ENCODE peak calls at places on chromosomes 6 and 20, in six cellular contexts. One of them, this sample, is unnamed.
A peak's percentile ranks its signal among the peaks of the same experiment; 100 is the strongest.

GRCh38 chr6:55388161-55388560 is 60.9 kb downstream of the GFRAL start:
- DNase-seq in Peyer's patch: no peak
- DNase-seq in breast epithelium: no peak
- DNase-seq in body of pancreas: no peak
- DNase-seq in stomach: no peak
- DNase-seq in Panc1: no peak
- DNase-seq in this sample: no peak

GRCh38 chr6:17311595-17312311 is 30.6 kb downstream of the RBM24 start:
- DNase-seq in breast epithelium: no peak
- DNase-seq in stomach: no peak
- DNase-seq in Panc1: peak; percentile 17
- DNase-seq in body of pancreas: peak; percentile 6
- DNase-seq in Peyer's patch: no peak
- DNase-seq in this sample: peak; percentile 94

GRCh38 chr6:26128013-26128771 is 41.0 kb downstream of the HFE start:
- DNase-seq in Peyer's patch: no peak
- DNase-seq in Panc1: no peak
- DNase-seq in stomach: no peak
- DNase-seq in body of pancreas: no peak
- DNase-seq in breast epithelium: no peak
- DNase-seq in this sample: no peak

GRCh38 chr6:2748183-2748582 is 2.5 kb downstream of the MYLK4 start:
- DNase-seq in Panc1: no peak
- DNase-seq in breast epithelium: no peak
- DNase-seq in body of pancreas: no peak
- DNase-seq in Peyer's patch: no peak
- DNase-seq in stomach: no peak
- DNase-seq in this sample: no peak

GRCh38 chr6:12890171-12890790 is 173.7 kb downstream of the PHACTR1 start:
- DNase-seq in body of pancreas: no peak
- DNase-seq in Panc1: no peak
- DNase-seq in Peyer's patch: no peak
- DNase-seq in stomach: no peak
- DNase-seq in breast epithelium: no peak
- DNase-seq in this sample: peak; percentile 18

GRCh38 chr20:46828471-46828870 is 66.2 kb upstream of the EYA2 start:
- DNase-seq in stomach: no peak
- DNase-seq in Panc1: no peak
- DNase-seq in body of pancreas: no peak
- DNase-seq in Peyer's patch: no peak
- DNase-seq in breast epithelium: no peak
- DNase-seq in this sample: no peak

GRCh38 chr20:24503352-24503931 is 34.0 kb downstream of the SYNDIG1 start:
- DNase-seq in Panc1: no peak
- DNase-seq in stomach: no peak
- DNase-seq in body of pancreas: no peak
- DNase-seq in breast epithelium: no peak
- DNase-seq in Peyer's patch: no peak
- DNase-seq in this sample: no peak

GRCh38 chr20:59305898-59306640 is 5.7 kb downstream of the EDN3 start:
- DNase-seq in breast epithelium: no peak
- DNase-seq in Panc1: no peak
- DNase-seq in Peyer's patch: no peak
- DNase-seq in body of pancreas: no peak
- DNase-seq in stomach: no peak
- DNase-seq in this sample: no peak

GRCh38 chr20:8151371-8151770 is 19.3 kb downstream of the PLCB1 start:
- DNase-seq in Peyer's patch: no peak
- DNase-seq in breast epithelium: no peak
- DNase-seq in Panc1: no peak
- DNase-seq in stomach: no peak
- DNase-seq in body of pancreas: no peak
- DNase-seq in this sample: no peak

GRCh38 chr6:116278853-116279231 is 888 bp downstream of the TSPYL1 start:
- DNase-seq in breast epithelium: no peak
- DNase-seq in body of pancreas: peak; percentile 73
- DNase-seq in Panc1: no peak
- DNase-seq in stomach: no peak
- DNase-seq in Peyer's patch: peak; percentile 44
- DNase-seq in this sample: no peak

GRCh38 chr6:126607281-126607680 is 267.4 kb downstream of the CENPW start:
- DNase-seq in body of pancreas: no peak
- DNase-seq in breast epithelium: no peak
- DNase-seq in Panc1: no peak
- DNase-seq in Peyer's patch: no peak
- DNase-seq in stomach: no peak
- DNase-seq in this sample: no peak

GRCh38 chr6:64732888-64733287 is 974.1 kb downstream of the EYS start:
- DNase-seq in body of pancreas: no peak
- DNase-seq in breast epithelium: no peak
- DNase-seq in Peyer's patch: no peak
- DNase-seq in Panc1: no peak
- DNase-seq in stomach: no peak
- DNase-seq in this sample: no peak

GRCh38 chr20:64222851-64223525 is 32.6 kb upstream of the PCMTD2 start:
- DNase-seq in breast epithelium: no peak
- DNase-seq in Peyer's patch: no peak
- DNase-seq in Panc1: no peak
- DNase-seq in stomach: peak; percentile 72
- DNase-seq in body of pancreas: no peak
- DNase-seq in this sample: no peak

GRCh38 chr6:41228088-41228487 is at the start of gene TREML4:
- DNase-seq in breast epithelium: no peak
- DNase-seq in stomach: no peak
- DNase-seq in body of pancreas: no peak
- DNase-seq in Panc1: no peak
- DNase-seq in Peyer's patch: no peak
- DNase-seq in this sample: no peak

GRCh38 chr6:299050-299980 is 7.0 kb downstream of the DUSP22 start:
- DNase-seq in body of pancreas: peak; percentile 72
- DNase-seq in stomach: no peak
- DNase-seq in Peyer's patch: no peak
- DNase-seq in breast epithelium: no peak
- DNase-seq in Panc1: no peak
- DNase-seq in this sample: no peak

GRCh38 chr20:63232235-63233060 is 3.3 kb upstream of the BIRC7 start:
- DNase-seq in breast epithelium: no peak
- DNase-seq in Panc1: peak; percentile 54
- DNase-seq in Peyer's patch: no peak
- DNase-seq in body of pancreas: no peak
- DNase-seq in stomach: no peak
- DNase-seq in this sample: no peak

GRCh38 chr20:53699085-53699717 is 105.6 kb upstream of the ZNF217 start:
- DNase-seq in stomach: no peak
- DNase-seq in Panc1: no peak
- DNase-seq in breast epithelium: no peak
- DNase-seq in body of pancreas: no peak
- DNase-seq in Peyer's patch: no peak
- DNase-seq in this sample: no peak

GRCh38 chr6:89667872-89668556 is 29.5 kb upstream of the LYRM2 start:
- DNase-seq in breast epithelium: no peak
- DNase-seq in body of pancreas: no peak
- DNase-seq in Peyer's patch: no peak
- DNase-seq in Panc1: no peak
- DNase-seq in stomach: no peak
- DNase-seq in this sample: no peak

GRCh38 chr6:31795616-31796298 is at the start of gene VARS1:
- DNase-seq in breast epithelium: peak; percentile 92
- DNase-seq in body of pancreas: peak; percentile 93
- DNase-seq in Panc1: no peak
- DNase-seq in Peyer's patch: peak; percentile 88
- DNase-seq in stomach: peak; percentile 94
- DNase-seq in this sample: peak; percentile 92

GRCh38 chr6:35441642-35442041 is 10.5 kb upstream of the FANCE start:
- DNase-seq in Peyer's patch: no peak
- DNase-seq in stomach: no peak
- DNase-seq in Panc1: no peak
- DNase-seq in breast epithelium: no peak
- DNase-seq in body of pancreas: no peak
- DNase-seq in this sample: no peak

GRCh38 chr6:76230711-76231110 is 158.2 kb upstream of the IMPG1 start:
- DNase-seq in body of pancreas: peak; percentile 55
- DNase-seq in Peyer's patch: no peak
- DNase-seq in breast epithelium: no peak
- DNase-seq in stomach: no peak
- DNase-seq in Panc1: no peak
- DNase-seq in this sample: no peak

GRCh38 chr20:52105573-52106422 is 85.8 kb downstream of the ZFP64 start:
- DNase-seq in stomach: no peak
- DNase-seq in Peyer's patch: no peak
- DNase-seq in body of pancreas: no peak
- DNase-seq in breast epithelium: no peak
- DNase-seq in Panc1: no peak
- DNase-seq in this sample: no peak

GRCh38 chr20:2518558-2518957 is 9.8 kb upstream of the ZNF343 start:
- DNase-seq in Peyer's patch: no peak
- DNase-seq in body of pancreas: no peak
- DNase-seq in stomach: no peak
- DNase-seq in breast epithelium: no peak
- DNase-seq in Panc1: no peak
- DNase-seq in this sample: no peak

GRCh38 chr6:10655508-10656055 is 38.8 kb downstream of the C6orf52 start:
- DNase-seq in body of pancreas: no peak
- DNase-seq in stomach: no peak
- DNase-seq in breast epithelium: no peak
- DNase-seq in Panc1: no peak
- DNase-seq in Peyer's patch: no peak
- DNase-seq in this sample: no peak

GRCh38 chr20:14924433-14924832 is 587.0 kb upstream of the FLRT3 start:
- DNase-seq in Peyer's patch: no peak
- DNase-seq in breast epithelium: no peak
- DNase-seq in stomach: no peak
- DNase-seq in body of pancreas: no peak
- DNase-seq in Panc1: no peak
- DNase-seq in this sample: no peak

GRCh38 chr20:25372584-25373336 is 17.9 kb downstream of the ABHD12 start:
- DNase-seq in body of pancreas: no peak
- DNase-seq in Panc1: no peak
- DNase-seq in stomach: no peak
- DNase-seq in Peyer's patch: no peak
- DNase-seq in breast epithelium: no peak
- DNase-seq in this sample: no peak

GRCh38 chr20:46954490-46955038 is 59.9 kb downstream of the EYA2 start:
- DNase-seq in Peyer's patch: no peak
- DNase-seq in Panc1: peak; percentile 86
- DNase-seq in stomach: no peak
- DNase-seq in breast epithelium: peak; percentile 63
- DNase-seq in body of pancreas: no peak
- DNase-seq in this sample: no peak

GRCh38 chr6:161694995-161695394 is 421.1 kb upstream of the AGPAT4 start:
- DNase-seq in Peyer's patch: no peak
- DNase-seq in stomach: no peak
- DNase-seq in Panc1: peak; percentile 4
- DNase-seq in body of pancreas: peak; percentile 35
- DNase-seq in breast epithelium: no peak
- DNase-seq in this sample: peak; percentile 14

DNA sequence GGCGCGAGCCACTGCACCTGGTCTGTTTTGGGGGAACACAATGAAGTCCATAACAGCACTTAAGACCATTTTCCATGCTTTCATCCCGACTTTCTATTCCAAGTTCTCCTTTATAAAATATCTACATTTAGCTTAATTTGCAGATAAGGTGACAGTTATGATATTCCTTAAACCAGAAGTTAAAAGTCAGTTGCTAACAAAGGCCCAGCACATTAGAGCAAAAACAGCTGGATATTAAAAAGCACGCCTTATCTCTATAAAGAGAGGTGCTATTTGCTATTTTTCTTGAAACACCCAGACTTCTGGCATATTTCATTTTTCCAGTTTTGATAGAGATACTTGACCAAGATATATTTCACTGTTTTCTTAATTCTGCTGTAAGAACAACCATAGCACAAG is 15.8 kb downstream of the OR2B2 start:
- DNase-seq in breast epithelium: no peak
- DNase-seq in stomach: no peak
- DNase-seq in body of pancreas: no peak
- DNase-seq in Panc1: no peak
- DNase-seq in Peyer's patch: no peak
- DNase-seq in this sample: no peak
- H3K27ac ChIP-seq in breast epithelium: no peak overlapping the region
- H3K27ac ChIP-seq in stomach: no peak overlapping the region
- H3K27ac ChIP-seq in body of pancreas: no peak overlapping the region
- H3K27ac ChIP-seq in Panc1: peak overlapping the region; percentile 98
- H3K27ac ChIP-seq in Peyer's patch: no peak overlapping the region
- H3K27ac ChIP-seq in this sample: no peak overlapping the region

GRCh38 chr6:169725270-169726048 is 1.2 kb upstream of the PHF10 start:
- DNase-seq in Panc1: no peak
- DNase-seq in Peyer's patch: peak; percentile 34
- DNase-seq in body of pancreas: peak; percentile 64
- DNase-seq in breast epithelium: no peak
- DNase-seq in stomach: peak; percentile 65
- DNase-seq in this sample: peak; percentile 50
- H3K4me1 ChIP-seq in Panc1: peaks cover 28% of the 10 kb centered on the region
- H3K4me1 ChIP-seq in Peyer's patch: peaks cover 8% of the 10 kb centered on the region
- H3K4me1 ChIP-seq in body of pancreas: peaks cover 18% of the 10 kb centered on the region
- H3K4me1 ChIP-seq in breast epithelium: peaks cover 9% of the 10 kb centered on the region
- H3K4me1 ChIP-seq in stomach: peaks cover 38% of the 10 kb centered on the region
- H3K4me1 ChIP-seq in this sample: peaks cover 2% of the 10 kb centered on the region

DNA sequence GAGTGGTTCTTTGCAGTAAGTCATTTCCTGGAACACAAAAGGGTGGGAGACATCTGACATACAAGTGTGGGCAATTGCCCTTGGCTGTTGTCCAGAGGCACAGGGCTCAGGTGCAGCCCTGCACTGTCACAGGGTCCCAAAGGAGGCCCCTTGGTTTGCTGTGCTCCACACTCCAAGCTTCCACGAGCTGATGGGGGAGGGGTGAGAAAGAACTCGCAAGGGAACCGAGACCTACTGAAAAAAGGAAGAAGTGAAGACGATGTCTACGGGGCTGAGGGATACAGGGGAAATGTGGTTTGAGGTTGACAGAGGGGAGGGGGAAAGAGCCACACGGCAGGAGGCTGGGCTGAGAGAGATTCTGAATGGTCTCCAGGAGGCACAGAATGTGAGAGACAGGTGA is 123.3 kb downstream of the LY86 start:
- DNase-seq in stomach: no peak
- DNase-seq in Panc1: no peak
- DNase-seq in Peyer's patch: peak; percentile 58
- DNase-seq in breast epithelium: no peak
- DNase-seq in body of pancreas: peak; percentile 55
- DNase-seq in this sample: no peak
- H3K27ac ChIP-seq in stomach: peak overlapping the region; percentile 77
- H3K27ac ChIP-seq in Panc1: no peak overlapping the region
- H3K27ac ChIP-seq in Peyer's patch: peak overlapping the region; percentile 68
- H3K27ac ChIP-seq in breast epithelium: no peak overlapping the region
- H3K27ac ChIP-seq in body of pancreas: peak overlapping the region; percentile 48
- H3K27ac ChIP-seq in this sample: no peak overlapping the region

DNA sequence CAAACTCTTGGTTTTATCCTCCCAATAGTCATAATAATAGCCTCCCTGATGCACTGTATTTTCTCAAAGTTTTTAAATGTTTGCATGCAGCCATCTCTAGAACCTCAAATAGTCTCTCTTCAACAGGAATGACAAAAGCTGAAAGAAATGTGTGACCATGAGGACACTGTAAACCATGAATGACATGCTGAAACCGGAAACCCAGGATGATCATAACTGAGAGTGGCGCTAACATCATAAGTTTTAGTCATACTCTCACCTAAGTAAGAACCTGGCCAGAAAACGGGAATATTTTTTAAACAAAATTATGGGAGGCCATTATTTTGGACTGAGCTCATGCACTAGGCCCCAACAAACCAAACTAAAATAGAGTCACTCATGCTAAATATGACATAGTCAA is 278.4 kb upstream of the STXBP5 start:
- DNase-seq in body of pancreas: no peak
- DNase-seq in Panc1: no peak
- DNase-seq in Peyer's patch: no peak
- DNase-seq in breast epithelium: no peak
- DNase-seq in stomach: no peak
- DNase-seq in this sample: no peak
- H3K4me1 ChIP-seq in body of pancreas: no peaks in the 10 kb centered on the region
- H3K4me1 ChIP-seq in Panc1: peaks cover 3% of the 10 kb centered on the region
- H3K4me1 ChIP-seq in Peyer's patch: no peaks in the 10 kb centered on the region
- H3K4me1 ChIP-seq in breast epithelium: no peaks in the 10 kb centered on the region
- H3K4me1 ChIP-seq in stomach: no peaks in the 10 kb centered on the region
- H3K4me1 ChIP-seq in this sample: no peaks in the 10 kb centered on the region